ENCODE peak calls at places on chromosomes 3 and 15, in nine cellular contexts. X is brain microvascular endothelial cell, F is tibial artery, O is psoas muscle, P is GM06990, H is cardiac muscle cell, J is mammary epithelial cell, N is heart right ventricle, I is neural progenitor cell. W is an unnamed sample.
A peak's percentile ranks its signal among the peaks of the same experiment; 100 is the strongest.

GRCh38 chr3:152123457-152123856 is 145.3 kb upstream of the MBNL1 start:
- DNase-seq in X (no peak), F (no peak), O (no peak), P (no peak), H (no peak), J (no peak), N (no peak), I (no peak), W (no peak)

GRCh38 chr3:69914395-69914794 is 85.1 kb upstream of the SAMMSON start:
- DNase-seq in X (no peak), F (no peak), O (no peak), P (no peak), H (no peak), J (peak; percentile 91), N (no peak), I (no peak), W (no peak)

GRCh38 chr3:64612082-64612860 is 75.5 kb downstream of the ADAMTS9 start:
- DNase-seq in X (peak; percentile 23), F (no peak), O (no peak), P (no peak), H (peak; percentile 85), J (no peak), N (peak; percentile 57), I (no peak), W (no peak)

GRCh38 chr15:74548236-74548635 is 7.2 kb downstream of the ARID3B start:
- DNase-seq in X (no peak), F (no peak), O (no peak), P (no peak), H (no peak), J (no peak), N (no peak), I (no peak), W (no peak)

GRCh38 chr3:99872633-99873254 is 55.1 kb downstream of the CMSS1 start:
- DNase-seq in X (peak; percentile 33), F (no peak), O (no peak), P (peak; percentile 76), H (no peak), J (no peak), N (no peak), I (no peak), W (no peak)

GRCh38 chr15:48653913-48654630 is 8.6 kb upstream of the FBN1 start:
- DNase-seq in X (no peak), F (no peak), O (no peak), P (no peak), H (no peak), J (no peak), N (no peak), I (no peak), W (no peak)

GRCh38 chr3:146326875-146327543 is 76.1 kb upstream of the PLSCR4 start:
- DNase-seq in X (peak; percentile 60), F (no peak), O (no peak), P (no peak), H (peak; percentile 41), J (peak; percentile 51), N (peak; percentile 46), I (peak; percentile 34), W (peak; percentile 26)

GRCh38 chr3:78918361-78919020 is 849.3 kb downstream of the ROBO1 start:
- DNase-seq in X (no peak), F (no peak), O (no peak), P (no peak), H (no peak), J (peak; percentile 27), N (no peak), I (no peak), W (no peak)

GRCh38 chr3:177499779-177500423 is 302.6 kb upstream of the TBL1XR1 start:
- DNase-seq in X (no peak), F (no peak), O (no peak), P (no peak), H (no peak), J (no peak), N (no peak), I (no peak), W (no peak)

GRCh38 chr15:83365370-83365938 is 81.0 kb upstream of the BNC1 start:
- DNase-seq in X (peak; percentile 32), F (no peak), O (peak; percentile 37), P (no peak), H (peak; percentile 57), J (peak; percentile 87), N (peak; percentile 9), I (peak; percentile 68), W (peak; percentile 49)

GRCh38 chr3:184524981-184525336 is 36.6 kb upstream of the EPHB3 start:
- DNase-seq in X (no peak), F (no peak), O (peak; percentile 41), P (no peak), H (no peak), J (peak; percentile 17), N (peak; percentile 32), I (no peak), W (no peak)

GRCh38 chr3:13600950-13601691 is 52.2 kb downstream of the FBLN2 start:
- DNase-seq in X (peak; percentile 83), F (no peak), O (no peak), P (no peak), H (peak; percentile 27), J (peak; percentile 97), N (no peak), I (no peak), W (peak; percentile 14)

GRCh38 chr15:57527382-57528091 is 64.2 kb upstream of the MYZAP start:
- DNase-seq in X (peak; percentile 79), F (no peak), O (no peak), P (peak; percentile 36), H (peak; percentile 76), J (peak; percentile 68), N (peak; percentile 58), I (peak; percentile 83), W (peak; percentile 65)

GRCh38 chr3:188469228-188469885 is 315.4 kb downstream of the LPP start:
- DNase-seq in X (no peak), F (no peak), O (no peak), P (no peak), H (no peak), J (no peak), N (no peak), I (no peak), W (no peak)

DNA sequence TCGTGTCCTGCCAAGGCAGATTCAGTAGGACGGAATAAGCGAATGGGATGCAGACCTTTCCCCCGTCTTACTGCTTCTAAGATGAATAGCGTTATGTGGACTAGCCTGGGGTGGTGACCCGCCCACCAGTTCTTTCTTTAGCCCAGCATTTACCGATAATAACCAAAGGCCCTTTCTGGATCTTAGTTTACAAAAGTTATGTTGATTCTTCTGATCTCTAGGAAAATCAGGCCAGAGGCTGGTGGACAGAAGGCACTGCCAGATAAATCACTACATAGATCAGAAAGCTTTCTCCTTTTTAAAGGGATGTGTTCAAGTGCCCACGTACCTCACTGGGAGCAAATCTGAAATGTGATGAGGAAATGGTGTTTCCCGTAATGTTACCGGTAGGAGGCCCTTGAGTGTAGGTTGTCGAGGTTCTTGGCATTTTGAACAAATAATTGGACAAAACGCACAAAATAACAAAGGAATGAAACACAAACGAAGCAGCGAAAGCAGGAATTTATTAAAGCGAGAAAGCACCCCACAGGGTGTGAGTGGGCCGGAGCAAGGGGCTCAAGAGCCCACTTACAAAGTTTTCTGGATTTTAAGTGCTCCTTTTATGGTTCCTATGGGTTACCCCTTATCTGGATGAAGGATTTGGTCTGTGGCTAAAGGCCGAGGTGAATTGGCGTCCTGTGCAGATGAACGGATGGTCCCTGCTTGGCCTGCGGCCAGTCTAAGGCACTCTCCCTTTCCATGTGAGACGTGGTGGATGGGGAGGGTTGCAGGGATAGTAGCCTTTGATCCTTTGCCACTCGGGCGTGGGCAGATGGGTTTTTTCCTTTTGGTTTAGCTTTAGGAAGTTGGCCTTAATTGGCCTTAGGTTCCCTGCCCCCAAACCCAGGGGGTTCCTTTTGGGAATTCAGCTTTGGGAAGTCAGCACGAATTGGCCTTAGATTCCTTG is 977 bp downstream of the SNX1 start:
- DNase-seq in X (peak; percentile 16), F (no peak), O (no peak), P (no peak), H (peak; percentile 5), J (peak; percentile 42), N (no peak), I (peak; percentile 42), W (no peak)
- TF ChIP-seq CTCF in X (peak; percentile 40), F (no peak), O (no peak), P (no peak), H (peak; percentile 27), J (peak; percentile 32), N (no peak), I (peak; percentile 26), W (no peak)

DNA sequence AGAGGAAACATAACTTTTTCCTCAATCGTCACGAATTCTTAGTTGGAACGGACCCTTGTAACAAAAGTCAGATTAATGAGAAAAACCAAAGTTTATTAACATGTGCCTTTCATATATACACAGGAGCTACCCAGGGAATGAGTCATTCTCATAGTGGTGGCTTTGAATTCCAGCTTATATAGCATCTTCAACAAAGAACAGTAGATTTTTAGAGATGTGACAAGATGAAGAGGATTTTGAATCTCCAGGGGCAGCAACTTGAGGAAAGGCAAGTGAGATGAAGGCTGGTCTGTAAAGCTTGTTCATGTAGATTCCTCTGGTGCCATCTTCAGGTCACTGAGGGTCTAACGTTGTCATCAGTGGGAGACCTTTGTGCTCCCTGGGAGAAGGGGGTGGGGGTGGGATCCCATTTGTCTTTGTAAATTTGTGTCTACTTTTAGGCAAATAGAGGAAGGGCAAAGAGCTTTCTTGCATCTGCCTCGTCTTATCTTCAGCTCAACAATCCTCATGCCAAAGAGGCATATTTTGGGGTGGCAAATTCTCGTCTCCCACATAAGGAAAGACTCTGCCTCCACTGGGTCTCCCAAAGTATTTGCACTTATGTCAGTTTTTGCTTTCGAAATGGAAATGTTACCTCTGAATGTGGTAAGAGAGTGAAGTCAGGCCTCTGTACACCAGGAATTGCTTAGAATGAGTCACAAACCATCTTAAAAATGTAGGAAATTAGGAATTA is 29.5 kb downstream of the CLEC3B start:
- DNase-seq in X (no peak), F (no peak), O (no peak), P (no peak), H (peak; percentile 19), J (no peak), N (no peak), I (peak; percentile 69), W (no peak)
- TF ChIP-seq CTCF in X (peak; percentile 15), F (no peak), O (no peak), P (peak; percentile 40), H (peak; percentile 7), J (peak; percentile 31), N (no peak), I (peak; percentile 56), W (peak; percentile 5)

DNA sequence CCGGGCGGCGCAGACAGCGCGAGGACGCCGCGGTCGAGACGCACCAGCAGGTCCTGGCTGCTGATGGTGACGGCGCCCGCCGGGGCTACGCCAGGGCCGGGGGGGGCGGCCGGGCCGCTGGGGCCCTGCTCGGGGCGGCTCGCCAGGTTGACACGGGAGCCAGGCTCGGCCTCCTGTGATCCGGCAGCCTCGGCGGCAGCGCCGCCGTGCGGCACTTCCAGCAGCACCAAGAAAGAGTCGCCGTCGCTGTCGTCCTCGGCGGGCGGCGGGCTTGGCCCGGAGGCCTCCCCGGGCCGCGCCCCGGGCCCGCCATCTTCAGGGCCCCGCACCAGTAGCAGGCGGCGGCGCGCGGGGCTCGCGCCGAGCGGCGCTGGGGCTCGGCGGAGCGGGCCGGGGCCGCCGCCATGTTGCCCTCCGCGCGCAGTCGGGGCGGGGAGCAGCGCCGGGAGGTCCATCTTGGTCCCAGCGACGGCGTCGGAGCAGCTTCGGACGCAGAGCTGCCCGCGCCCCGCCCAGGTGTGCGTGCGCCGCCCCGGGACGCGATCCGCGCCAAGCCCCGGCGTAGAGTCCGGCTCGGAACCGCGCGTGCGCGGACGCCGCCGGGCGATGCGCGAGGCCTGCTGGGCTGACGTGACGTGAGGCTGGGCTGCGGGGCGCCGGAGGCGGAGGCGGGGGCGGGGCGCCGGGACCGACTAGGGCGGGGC is at the start of gene ZXDC:
- DNase-seq in X (peak; percentile 80), F (peak; percentile 97), O (peak; percentile 96), P (peak; percentile 98), H (peak; percentile 96), J (peak; percentile 93), N (peak; percentile 92), I (peak; percentile 97), W (peak; percentile 24)
- TF ChIP-seq CTCF in X (peak; percentile 47), F (peak; percentile 18), O (peak; percentile 54), P (peak; percentile 57), H (peak; percentile 26), J (peak; percentile 60), N (peak; percentile 52), I (peak; percentile 56), W (peak; percentile 64)

GRCh38 chr15:31302778-31303433 is 23.7 kb upstream of the KLF13 start:
- DNase-seq in X (no peak), F (peak; percentile 60), O (no peak), P (no peak), H (no peak), J (no peak), N (peak; percentile 3), I (peak; percentile 77), W (no peak)
- TF ChIP-seq CTCF in X (no peak), F (no peak), O (no peak), P (peak; percentile 59), H (no peak), J (no peak), N (peak; percentile 16), I (peak; percentile 33), W (no peak)

W was measured in AG04449.